ENCODE peak calls at places on chromosome 14, in ten cellular contexts. G is breast epithelium, O is endothelial cell of umbilical vein, R is upper lobe of left lung, A is brain microvascular endothelial cell, B is cardiac fibroblast, H is GM06990, T is fibroblast of pulmonary artery, E is suprapubic skin, F is prostate gland. M is an unnamed sample.

GRCh38 chr14:75123991-75124390 is 2.9 kb downstream of the NEK9 start:
- DNase-seq in G (no peak), O (peak; percentile 90), R (no peak), A (peak; percentile 95), B (peak; percentile 84), H (no peak), T (peak; percentile 91), E (no peak), F (no peak), M (peak; percentile 81)

GRCh38 chr14:99515301-99516155 is 34.3 kb downstream of the CCNK start:
- DNase-seq in G (peak; percentile 43), O (no peak), R (peak; percentile 76), A (no peak), B (no peak), H (no peak), T (no peak), E (peak; percentile 77), F (no peak), M (no peak)

GRCh38 chr14:28143340-28143739 is 623.2 kb upstream of the FOXG1 start:
- DNase-seq in G (no peak), O (no peak), R (no peak), A (no peak), B (no peak), H (no peak), T (no peak), E (no peak), F (no peak), M (no peak)

GRCh38 chr14:62189698-62190097 is 427.5 kb downstream of the SNAPC1 start:
- DNase-seq in G (no peak), O (no peak), R (no peak), A (no peak), B (peak; percentile 25), H (no peak), T (peak; percentile 29), E (no peak), F (no peak), M (no peak)

GRCh38 chr14:96268426-96269358 is 12.7 kb downstream of the BDKRB1 start:
- DNase-seq in G (no peak), O (no peak), R (no peak), A (peak; percentile 82), B (peak; percentile 91), H (no peak), T (peak; percentile 92), E (peak; percentile 84), F (peak; percentile 11), M (peak; percentile 98)

GRCh38 chr14:103121161-103121845 is 2.0 kb upstream of the TNFAIP2 start:
- DNase-seq in G (no peak), O (peak; percentile 45), R (peak; percentile 86), A (no peak), B (peak; percentile 72), H (no peak), T (peak; percentile 65), E (no peak), F (no peak), M (peak; percentile 59)

GRCh38 chr14:73280903-73281302 is 43.6 kb downstream of the PAPLN start:
- DNase-seq in G (no peak), O (no peak), R (no peak), A (no peak), B (no peak), H (no peak), T (no peak), E (no peak), F (no peak), M (no peak)

GRCh38 chr14:50453869-50454268 is 57.2 kb upstream of the CDKL1 start:
- DNase-seq in G (no peak), O (no peak), R (no peak), A (no peak), B (no peak), H (no peak), T (no peak), E (no peak), F (no peak), M (no peak)

DNA sequence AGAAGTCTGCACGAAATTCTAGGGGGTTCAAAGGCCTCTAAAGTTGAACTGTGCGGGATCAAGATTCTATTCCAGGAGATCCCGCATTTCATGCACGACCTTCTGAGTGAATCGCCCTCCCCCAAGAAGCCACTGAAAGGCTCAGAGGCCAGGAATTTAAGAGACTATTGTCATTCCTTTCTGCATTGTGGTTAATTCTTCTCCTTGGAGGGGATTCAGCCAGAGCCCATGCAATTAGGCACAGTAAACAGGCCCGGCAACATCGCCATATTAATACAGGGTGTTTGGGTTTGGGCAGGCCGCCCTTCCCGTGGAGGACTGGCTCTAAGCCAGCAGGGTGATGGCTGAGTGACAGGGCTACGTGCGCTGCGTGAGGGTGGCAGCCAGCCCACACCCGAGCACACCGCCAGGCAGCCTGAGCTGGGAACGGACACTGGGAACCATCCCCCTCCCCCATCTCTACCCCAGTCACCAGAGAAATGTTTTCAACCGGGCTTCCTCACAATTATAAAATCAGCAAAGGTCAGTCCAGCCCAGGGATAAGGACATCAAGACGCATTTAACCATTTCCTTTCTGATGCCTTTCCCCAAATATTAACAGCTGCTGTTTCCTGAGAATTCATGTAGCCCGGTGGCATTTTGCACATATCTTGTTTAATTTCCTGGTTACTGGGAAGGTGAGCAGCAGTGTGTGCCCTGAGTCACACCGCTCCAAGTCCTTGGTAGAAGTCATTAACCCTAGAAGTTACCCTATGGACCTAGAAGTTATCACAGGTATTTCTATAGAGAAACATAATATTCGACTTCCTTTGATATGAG is 12.5 kb downstream of the EGLN3 start:
- DNase-seq in G (peak; percentile 73), O (no peak), R (peak; percentile 63), A (no peak), B (peak; percentile 77), H (no peak), T (peak; percentile 60), E (no peak), F (peak; percentile 58), M (no peak)
- H3K4me3 ChIP-seq in G (peak overlapping the region; percentile 13), O (no peak overlapping the region), R (no peak overlapping the region), A (no peak overlapping the region), B (no peak overlapping the region), H (no peak overlapping the region), T (no peak overlapping the region), E (peak overlapping the region; percentile 29), F (no peak overlapping the region), M (no peak overlapping the region)

DNA sequence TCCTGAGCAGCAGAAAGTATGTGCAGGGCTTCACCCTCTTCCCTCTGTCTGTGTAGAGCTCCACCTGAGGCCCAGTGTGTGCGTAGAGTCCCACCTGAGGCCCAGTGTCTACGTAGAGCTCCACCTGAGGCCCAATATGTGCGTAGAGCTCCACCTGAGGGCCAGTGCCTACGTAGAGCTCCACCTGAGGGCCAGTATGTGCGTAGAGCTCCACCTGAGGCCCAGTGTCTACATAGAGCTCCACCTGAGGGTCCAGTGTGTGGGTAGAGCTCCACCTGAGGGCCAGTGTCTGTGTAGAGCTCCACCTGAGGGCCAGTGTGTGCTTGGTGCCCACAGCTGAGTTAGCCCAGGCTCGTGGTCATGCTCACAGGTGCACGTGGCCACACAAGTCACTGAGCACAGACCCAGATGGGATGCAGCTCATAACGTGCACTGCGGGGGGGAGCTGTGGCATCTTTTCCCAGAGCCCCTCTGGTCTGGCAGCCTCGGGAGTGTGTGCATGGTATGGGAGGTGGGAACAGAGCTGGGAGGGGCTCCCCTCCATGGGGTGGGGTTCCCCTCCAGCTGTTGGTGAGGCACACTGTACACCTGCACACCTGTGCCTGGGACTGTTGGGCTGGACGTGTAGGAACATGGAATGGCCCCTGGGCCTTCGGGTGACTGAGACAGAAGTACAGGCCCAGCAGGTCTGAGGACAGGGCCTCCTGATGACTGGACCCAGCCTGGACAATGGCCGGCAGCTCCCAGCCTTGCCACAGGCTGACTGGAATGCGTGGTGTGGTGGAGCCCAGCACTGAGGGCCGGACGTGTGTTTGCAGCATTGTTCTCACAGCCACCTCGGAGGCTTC is 20.1 kb downstream of the PACS2 start:
- DNase-seq in G (no peak), O (no peak), R (peak; percentile 46), A (no peak), B (no peak), H (no peak), T (no peak), E (no peak), F (no peak), M (no peak)
- TF ChIP-seq CTCF in G (no peak), O (no peak), R (no peak), A (no peak), B (no peak), H (no peak), T (no peak), E (no peak), F (no peak), M (no peak)

GRCh38 chr14:106490442-106490841 is 964.1 kb downstream of the TMEM121 start:
- DNase-seq in G (no peak), O (no peak), R (no peak), A (no peak), B (no peak), H (no peak), T (no peak), E (no peak), F (no peak), M (no peak)

GRCh38 chr14:106488293-106488692 is 961.9 kb downstream of the TMEM121 start:
- DNase-seq in G (no peak), O (no peak), R (no peak), A (no peak), B (no peak), H (no peak), T (no peak), E (no peak), F (no peak), M (no peak)

GRCh38 chr14:106493962-106494823 is 967.8 kb downstream of the TMEM121 start:
- DNase-seq in G (no peak), O (no peak), R (no peak), A (no peak), B (no peak), H (no peak), T (no peak), E (no peak), F (no peak), M (no peak)

GRCh38 chr14:106491851-106492250 is 965.5 kb downstream of the TMEM121 start:
- DNase-seq in G (no peak), O (no peak), R (no peak), A (no peak), B (no peak), H (no peak), T (no peak), E (no peak), F (no peak), M (peak; percentile 2)

DNA sequence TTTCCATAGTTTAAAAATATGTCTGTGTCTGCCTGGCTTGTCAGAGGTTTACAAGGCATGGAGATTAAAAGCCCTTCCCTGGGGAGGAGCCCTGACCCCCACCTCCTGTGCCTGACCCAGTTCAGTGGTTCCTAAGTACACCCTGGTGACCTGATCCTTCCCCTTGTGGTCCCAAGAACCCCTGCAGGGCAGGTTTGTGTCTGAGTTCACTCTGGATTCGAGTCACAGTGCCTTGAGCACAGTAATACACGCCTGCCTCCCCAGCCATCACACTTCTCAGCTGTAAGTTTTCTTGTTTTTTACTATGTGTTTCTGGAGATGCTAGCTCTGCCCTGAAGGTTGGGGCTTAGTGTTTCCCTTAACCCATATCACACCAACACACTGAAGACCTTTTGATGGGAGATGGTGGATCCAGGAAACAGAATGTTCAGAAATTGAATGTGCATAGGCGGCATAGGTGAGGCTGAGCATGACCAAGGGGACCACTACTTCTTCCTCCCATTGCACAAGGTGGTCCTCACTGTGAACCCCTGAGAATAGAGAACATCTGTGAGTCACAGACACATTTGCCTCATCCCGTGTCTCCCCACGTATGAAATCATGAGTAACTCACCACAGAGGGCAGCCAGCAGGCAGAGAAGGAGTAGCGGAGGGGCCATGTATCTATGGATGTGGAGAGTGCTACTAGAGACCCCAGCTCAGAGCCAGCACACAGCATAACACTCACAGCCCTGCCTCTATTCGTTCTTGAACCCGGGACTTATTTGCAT is 962.9 kb downstream of the TMEM121 start:
- DNase-seq in G (no peak), O (no peak), R (no peak), A (no peak), B (no peak), H (no peak), T (no peak), E (no peak), F (no peak), M (no peak)
- H3K4me3 ChIP-seq in G (no peak overlapping the region), O (no peak overlapping the region), R (no peak overlapping the region), A (no peak overlapping the region), B (no peak overlapping the region), H (no peak overlapping the region), T (no peak overlapping the region), E (no peak overlapping the region), F (no peak overlapping the region), M (no peak overlapping the region)

DNA sequence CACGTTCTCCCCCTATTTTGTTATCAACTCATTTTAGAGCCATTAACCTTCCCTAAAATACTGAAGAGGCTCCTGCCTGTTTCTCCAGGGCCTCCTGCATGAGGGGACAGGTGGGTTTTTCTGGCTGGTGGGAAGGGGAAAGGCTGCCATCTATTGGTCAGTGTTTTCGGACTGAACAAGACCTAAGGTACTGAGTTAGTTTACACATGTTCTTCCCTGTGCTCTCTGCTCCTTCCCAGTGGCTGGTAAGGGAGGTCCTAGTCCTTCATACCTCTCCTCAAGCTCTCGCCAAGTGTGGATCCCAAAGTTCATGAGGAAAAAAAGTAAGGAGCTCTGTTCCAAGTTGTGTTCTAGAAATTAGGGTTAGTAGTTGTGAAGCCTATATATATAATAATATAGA is 357.5 kb downstream of the FSCB start:
- DNase-seq in G (no peak), O (no peak), R (no peak), A (no peak), B (peak; percentile 46), H (no peak), T (peak; percentile 33), E (no peak), F (no peak), M (peak; percentile 10)
- TF ChIP-seq CTCF in G (no peak), O (no peak), R (no peak), A (peak; percentile 58), B (peak; percentile 8), H (no peak), T (peak; percentile 55), E (no peak), F (no peak), M (peak; percentile 36)